ENCODE peak calls at places on chromosomes 16 and 17, in four cellular contexts. T, I, Y and G are unnamed samples.

GRCh38 chr17:607341-608060 is 107.1 kb downstream of the VPS53 start:
- DNase-seq in T (no peak), I (no peak), Y (peak), G (no peak)

GRCh38 chr16:28915181-28915580 is 9.9 kb downstream of the RABEP2 start:
- DNase-seq in T (no peak), I (no peak), Y (peak), G (no peak)

GRCh38 chr16:50884066-50884860 is 142.4 kb downstream of the CYLD start:
- DNase-seq in T (peak), I (peak), Y (no peak), G (peak)

GRCh38 chr17:73338566-73339247 is 26.9 kb upstream of the CDC42EP4 start:
- DNase-seq in T (no peak), I (no peak), Y (no peak), G (no peak)

GRCh38 chr17:74354123-74354522 is 7.5 kb downstream of the BTBD17 start:
- DNase-seq in T (peak), I (peak), Y (no peak), G (no peak)

GRCh38 chr17:59369026-59369724 is 37.7 kb downstream of the YPEL2 start:
- DNase-seq in T (no peak), I (no peak), Y (no peak), G (no peak)

GRCh38 chr16:53022374-53022773 is 30.3 kb downstream of the CHD9NB start:
- DNase-seq in T (peak), I (peak), Y (peak), G (no peak)

GRCh38 chr17:81139965-81140364 is 25.3 kb upstream of the PVALEF start:
- DNase-seq in T (no peak), I (no peak), Y (no peak), G (no peak)

GRCh38 chr17:29051731-29052130 is 8.8 kb downstream of the PIPOX start:
- DNase-seq in T (no peak), I (no peak), Y (no peak), G (no peak)

GRCh38 chr17:75032896-75033294 is 13.9 kb downstream of the ATP5PD start:
- DNase-seq in T (no peak), I (no peak), Y (no peak), G (no peak)

GRCh38 chr17:45052052-45052772 is 780 bp upstream of the DCAKD start:
- DNase-seq in T (peak), I (peak), Y (no peak), G (no peak)

GRCh38 chr17:33200116-33200515 is 93.0 kb downstream of the ASIC2 start:
- DNase-seq in T (no peak), I (no peak), Y (peak), G (no peak)

GRCh38 chr16:13961099-13961811 is 41.3 kb downstream of the ERCC4 start:
- DNase-seq in T (no peak), I (no peak), Y (peak), G (no peak)

GRCh38 chr16:72921106-72921505 is 126.8 kb downstream of the ZFHX3 start:
- DNase-seq in T (no peak), I (no peak), Y (no peak), G (no peak)

GRCh38 chr17:1110844-1111598 is 68.8 kb downstream of the ABR start:
- DNase-seq in T (peak), I (peak), Y (peak), G (peak)

GRCh38 chr17:47896672-47897490 is 845 bp downstream of the SP2 start:
- DNase-seq in T (no peak), I (no peak), Y (peak), G (no peak)

GRCh38 chr17:2844386-2844785 is 48.1 kb downstream of the RAP1GAP2 start:
- DNase-seq in T (peak), I (peak), Y (peak), G (no peak)

GRCh38 chr16:12084436-12084835 is 107.9 kb downstream of the SNX29 start:
- DNase-seq in T (no peak), I (no peak), Y (no peak), G (no peak)

GRCh38 chr17:72565006-72565405 is 444.2 kb downstream of the SOX9 start:
- DNase-seq in T (no peak), I (no peak), Y (no peak), G (no peak)

GRCh38 chr16:53789159-53789558 is 85.2 kb downstream of the FTO start:
- DNase-seq in T (no peak), I (no peak), Y (peak), G (no peak)

GRCh38 chr16:12458051-12458450 is 345.6 kb downstream of the CPPED1 start:
- DNase-seq in T (no peak), I (no peak), Y (no peak), G (no peak)

GRCh38 chr17:45009676-45010467 is 41.6 kb downstream of the DCAKD start:
- DNase-seq in T (no peak), I (no peak), Y (no peak), G (no peak)

GRCh38 chr17:43372273-43372911 is 26.4 kb upstream of the ARL4D start:
- DNase-seq in T (no peak), I (no peak), Y (no peak), G (no peak)

GRCh38 chr16:80518436-80518835 is 22.4 kb upstream of the DYNLRB2 start:
- DNase-seq in T (peak), I (no peak), Y (peak), G (no peak)

GRCh38 chr17:7888184-7888920 is at the start of gene CHD3:
- DNase-seq in T (peak), I (peak), Y (peak), G (no peak)

GRCh38 chr16:57938936-57939871 is 31.7 kb downstream of the CNGB1 start:
- DNase-seq in T (peak), I (no peak), Y (peak), G (no peak)

GRCh38 chr16:48231675-48232214 is 12.4 kb upstream of the LONP2 start:
- DNase-seq in T (peak), I (peak), Y (peak), G (peak)

GRCh38 chr16:54630284-54630967 is 300.2 kb upstream of the IRX5 start:
- DNase-seq in T (no peak), I (no peak), Y (no peak), G (no peak)

GRCh38 chr17:74478369-74479100 is 12.1 kb downstream of the CD300A start:
- DNase-seq in T (no peak), I (no peak), Y (no peak), G (no peak)

GRCh38 chr17:63086483-63087185 is 120.6 kb downstream of the TANC2 start:
- DNase-seq in T (no peak), I (no peak), Y (no peak), G (no peak)

GRCh38 chr17:81518785-81519283 is 6.2 kb upstream of the ACTG1 start:
- DNase-seq in T (peak), I (no peak), Y (no peak), G (no peak)

GRCh38 chr17:81512984-81513668 is 527 bp upstream of the ACTG1 start:
- DNase-seq in T (peak), I (peak), Y (peak), G (no peak)

GRCh38 chr16:48409839-48410610 is 24.8 kb upstream of the SIAH1 start:
- DNase-seq in T (no peak), I (no peak), Y (peak), G (no peak)

GRCh38 chr17:82495844-82496528 is 23.5 kb upstream of the FOXK2 start:
- DNase-seq in T (peak), I (peak), Y (no peak), G (peak)

GRCh38 chr16:90020838-90021382 is 1.7 kb upstream of the DBNDD1 start:
- DNase-seq in T (peak), I (no peak), Y (peak), G (no peak)

GRCh38 chr17:44919411-44919810 is 4.1 kb upstream of the GFAP start:
- DNase-seq in T (no peak), I (peak), Y (no peak), G (no peak)

DNA sequence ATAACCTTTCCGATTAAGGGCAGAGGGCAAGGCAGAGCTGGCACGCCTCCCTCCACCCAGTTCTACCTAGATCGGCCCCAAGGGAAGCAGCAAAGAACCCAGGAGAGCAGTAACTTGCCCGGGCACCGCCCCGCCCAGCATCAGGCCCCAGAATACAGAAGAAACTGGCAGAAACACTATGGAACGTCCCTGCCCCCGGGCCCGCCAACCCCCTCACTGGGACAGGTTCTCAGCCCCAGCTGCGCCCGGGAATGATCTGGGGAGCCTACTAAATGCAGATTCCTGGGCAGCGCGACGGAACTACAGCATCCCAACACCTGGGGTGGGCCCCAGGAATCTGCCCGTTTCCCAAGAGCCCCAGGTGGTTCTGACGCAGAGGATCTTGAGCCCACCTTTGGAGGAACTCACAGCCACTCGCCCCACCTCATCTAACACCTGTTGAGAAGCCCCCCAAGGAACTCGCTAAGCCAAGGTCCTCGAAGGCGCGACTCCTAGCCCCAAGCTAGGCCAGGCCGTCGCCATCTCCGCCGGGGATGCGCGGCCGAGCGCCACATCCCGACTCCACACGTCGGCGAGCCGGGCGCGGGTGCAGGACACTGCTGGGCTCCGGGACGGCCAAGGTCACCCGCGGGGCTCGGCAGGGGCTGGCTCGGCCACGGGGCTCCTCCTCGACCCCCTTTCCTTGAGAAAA is 1.1 kb downstream of the CDIP1 start:
- DNase-seq in T (peak), I (peak), Y (no peak), G (peak)
- H3K56ac ChIP-seq in T (peak), I (no peak), Y (no peak), G (peak)

DNA sequence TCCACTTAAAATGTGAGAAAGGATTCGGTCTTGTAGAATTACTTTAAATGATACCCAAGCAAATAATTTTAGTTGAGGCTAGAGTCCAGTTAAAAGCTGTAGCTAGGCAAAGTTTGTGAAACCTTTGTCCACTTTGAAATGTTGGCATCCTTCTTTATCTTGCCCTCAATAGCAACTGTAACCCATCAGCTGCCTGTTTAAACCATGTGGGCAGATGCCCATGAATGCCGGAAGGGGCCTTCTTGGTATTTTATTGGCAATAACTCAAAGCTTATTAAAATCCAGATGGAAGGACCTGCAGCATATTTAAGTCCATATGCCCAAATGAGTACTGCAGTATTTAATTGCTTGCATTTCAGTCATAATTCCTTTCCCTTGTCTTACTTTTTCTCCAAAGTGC is 225.1 kb downstream of the KCNJ2 start:
- DNase-seq in T (no peak), I (no peak), Y (no peak), G (no peak)
- H3K56ac ChIP-seq in T (no peak), I (no peak), Y (no peak), G (no peak)

GRCh38 chr16:1434644-1435592 is 4.0 kb downstream of the PERCC1 start:
- DNase-seq in T (no peak), I (no peak), Y (no peak), G (no peak)
- H3K56ac ChIP-seq in T (no peak), I (no peak), Y (no peak), G (no peak)

GRCh38 chr16:86500708-86501510 is 9.4 kb upstream of the FOXF1 start:
- DNase-seq in T (no peak), I (no peak), Y (no peak), G (no peak)
- H3K56ac ChIP-seq in T (no peak), I (no peak), Y (no peak), G (no peak)

GRCh38 chr17:9024497-9024896 is 3.2 kb downstream of the NTN1 start:
- DNase-seq in T (no peak), I (peak), Y (no peak), G (no peak)
- H3K56ac ChIP-seq in T (no peak), I (no peak), Y (no peak), G (no peak)

GRCh38 chr16:29926675-29927522 is 873 bp upstream of the KCTD13 start:
- DNase-seq in T (no peak), I (no peak), Y (peak), G (peak)
- H3K56ac ChIP-seq in T (peak), I (no peak), Y (peak), G (no peak)

GRCh38 chr16:69118994-69119393 is 13.4 kb downstream of the CHTF8 start:
- DNase-seq in T (no peak), I (no peak), Y (no peak), G (no peak)

GRCh38 chr16:69116911-69117310 is 11.5 kb downstream of the HAS3 start:
- DNase-seq in T (no peak), I (no peak), Y (no peak), G (no peak)

GRCh38 chr16:69118468-69118867 is 13.0 kb downstream of the HAS3 start:
- DNase-seq in T (no peak), I (no peak), Y (no peak), G (no peak)

GRCh38 chr16:69119536-69119935 is 12.9 kb downstream of the CHTF8 start:
- DNase-seq in T (no peak), I (no peak), Y (no peak), G (no peak)

GRCh38 chr16:69120096-69120664 is 12.2 kb downstream of the CHTF8 start:
- DNase-seq in T (no peak), I (no peak), Y (no peak), G (no peak)
- H3K56ac ChIP-seq in T (no peak), I (no peak), Y (no peak), G (no peak)

DNA sequence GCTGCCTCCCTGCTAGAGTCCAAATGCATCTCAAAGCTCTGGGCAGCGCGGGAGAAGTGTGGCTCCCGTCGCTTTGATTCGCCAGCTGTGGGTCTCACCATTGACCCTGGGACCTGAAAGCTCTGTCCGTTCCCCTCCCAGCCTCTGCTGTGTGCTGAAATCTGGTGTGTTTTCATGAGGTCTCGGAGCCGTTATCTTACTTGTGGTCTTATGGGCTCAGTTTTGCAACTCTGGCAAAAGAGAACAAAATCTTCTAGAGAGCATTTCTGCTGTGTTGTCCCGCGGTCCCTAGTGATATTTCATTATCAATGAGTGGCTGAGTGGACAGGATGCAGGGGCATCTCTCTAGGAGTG is 13.3 kb downstream of the CRISPLD2 start:
- DNase-seq in T (no peak), I (no peak), Y (no peak), G (no peak)
- H3K56ac ChIP-seq in T (no peak), I (no peak), Y (peak), G (no peak)

DNA sequence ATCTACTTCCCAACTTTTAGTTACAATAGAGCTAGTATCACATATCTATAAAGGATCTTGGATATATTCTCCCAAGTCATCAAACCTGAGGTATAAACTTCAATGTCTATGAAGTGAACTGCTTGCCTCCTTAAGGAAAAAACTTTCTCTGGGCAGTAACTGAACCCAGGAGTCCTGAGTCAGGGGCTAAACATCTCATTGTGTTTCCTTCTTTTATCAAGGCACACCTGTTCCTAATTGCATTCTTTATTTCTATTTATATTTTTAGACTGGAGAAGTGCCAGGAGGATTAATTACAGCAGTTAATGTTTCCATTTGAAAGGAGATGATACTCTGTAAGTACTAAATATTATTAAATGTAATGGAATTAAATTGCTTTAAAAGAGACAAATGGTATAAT is 98.6 kb downstream of the CDH8 start:
- DNase-seq in T (no peak), I (no peak), Y (no peak), G (no peak)
- H3K56ac ChIP-seq in T (no peak), I (no peak), Y (no peak), G (no peak)

DNA sequence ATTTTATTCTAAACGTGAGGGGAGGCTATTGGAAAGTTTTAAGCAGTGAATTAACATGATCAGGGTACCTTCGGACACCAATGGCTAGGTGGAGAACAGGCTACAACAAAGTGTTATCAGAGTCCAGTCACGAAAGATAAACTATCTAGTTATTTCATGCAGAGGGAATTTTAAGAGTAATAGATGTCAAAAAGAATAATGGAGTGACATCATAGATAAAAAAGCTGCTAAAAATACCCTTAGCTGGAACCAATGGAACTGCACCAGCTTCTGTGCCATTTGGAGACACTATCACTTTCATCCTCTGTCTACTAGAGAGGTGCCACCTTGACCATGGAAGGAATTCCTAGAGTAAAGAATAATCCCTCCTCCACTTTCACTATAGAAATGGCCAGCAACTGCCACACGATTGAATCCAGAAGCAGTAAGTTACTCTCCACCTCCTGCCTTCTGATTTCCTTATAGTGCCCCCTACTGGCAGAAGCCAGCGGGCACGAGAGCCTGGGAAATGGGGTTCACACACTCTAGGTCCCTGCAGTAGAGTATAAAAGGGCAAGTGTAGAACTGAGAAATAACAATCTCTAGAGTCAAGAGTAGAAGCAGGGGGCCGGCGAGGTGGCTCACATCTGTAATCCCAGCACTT is 2.8 kb upstream of the ALDH3A2 start:
- DNase-seq in T (peak), I (peak), Y (no peak), G (peak)
- H3K56ac ChIP-seq in T (peak), I (no peak), Y (no peak), G (no peak)